ENCODE peak calls at places on chromosomes 12 and 14, in five cellular contexts. D is upper lobe of left lung; F is mucosa of descending colon; C is kidney; Y is CD8-positive, alpha-beta T cell. R is an unnamed sample.

GRCh38 chr12:45388545-45388944 is 172.7 kb downstream of the ANO6 start:
- DNase-seq in D (no peak), F (no peak), C (no peak), Y (no peak), R (peak; percentile 40)

GRCh38 chr14:66507722-66508546 is at the start of gene GPHN:
- DNase-seq in D (peak; percentile 98), F (peak; percentile 96), C (peak; percentile 98), Y (peak; percentile 74), R (peak; percentile 96)

GRCh38 chr12:83690465-83690864 is 1003.8 kb downstream of the TMTC2 start:
- DNase-seq in D (no peak), F (no peak), C (no peak), Y (no peak), R (no peak)

GRCh38 chr12:85681333-85681732 is 154.9 kb downstream of the RASSF9 start:
- DNase-seq in D (no peak), F (no peak), C (no peak), Y (no peak), R (no peak)

GRCh38 chr14:66507181-66507721 is 696 bp upstream of the GPHN start:
- DNase-seq in D (no peak), F (no peak), C (no peak), Y (no peak), R (no peak)

GRCh38 chr12:92827836-92828431 is 101.2 kb downstream of the EEA1 start:
- DNase-seq in D (no peak), F (no peak), C (no peak), Y (no peak), R (peak; percentile 43)

GRCh38 chr14:22847661-22848341 is 11.4 kb downstream of the MMP14 start:
- DNase-seq in D (no peak), F (no peak), C (no peak), Y (no peak), R (peak; percentile 53)

GRCh38 chr14:38339704-38340103 is 83.8 kb upstream of the CLEC14A start:
- DNase-seq in D (no peak), F (no peak), C (no peak), Y (no peak), R (no peak)

GRCh38 chr12:121813951-121814350 is 10.1 kb downstream of the SETD1B start:
- DNase-seq in D (no peak), F (no peak), C (no peak), Y (no peak), R (no peak)

GRCh38 chr12:94988471-94988870 is 15.0 kb downstream of the NDUFA12 start:
- DNase-seq in D (no peak), F (no peak), C (no peak), Y (no peak), R (no peak)

GRCh38 chr12:102462803-102463499 is 17.4 kb downstream of the IGF1 start:
- DNase-seq in D (no peak), F (no peak), C (no peak), Y (no peak), R (no peak)

GRCh38 chr12:112844814-112845565 is 53.4 kb downstream of the RPH3A start:
- DNase-seq in D (no peak), F (no peak), C (no peak), Y (no peak), R (no peak)

GRCh38 chr14:104803280-104803915 is 2.5 kb downstream of the ZBTB42 start:
- DNase-seq in D (no peak), F (no peak), C (no peak), Y (no peak), R (no peak)

GRCh38 chr14:94864421-94865195 is 94.7 kb upstream of the GSC start:
- DNase-seq in D (no peak), F (no peak), C (no peak), Y (no peak), R (no peak)

GRCh38 chr14:22900088-22900799 is 17.2 kb downstream of the REM2 start:
- DNase-seq in D (no peak), F (no peak), C (no peak), Y (no peak), R (peak; percentile 83)

GRCh38 chr12:6297170-6297569 is 13.3 kb upstream of the PLEKHG6 start:
- DNase-seq in D (no peak), F (peak; percentile 30), C (no peak), Y (no peak), R (no peak)

GRCh38 chr12:50845021-50845647 is 2.4 kb downstream of the TMPRSS12 start:
- DNase-seq in D (no peak), F (no peak), C (no peak), Y (no peak), R (no peak)

GRCh38 chr12:111033281-111034147 is 113.1 kb upstream of the MYL2 start:
- DNase-seq in D (no peak), F (no peak), C (no peak), Y (no peak), R (peak; percentile 17)

GRCh38 chr12:127393896-127394295 is 873.1 kb upstream of the TMEM132C start:
- DNase-seq in D (no peak), F (no peak), C (no peak), Y (no peak), R (no peak)

GRCh38 chr12:6360080-6360571 is 15.2 kb downstream of the SCNN1A start:
- DNase-seq in D (no peak), F (peak; percentile 68), C (peak; percentile 17), Y (no peak), R (no peak)

GRCh38 chr14:56170877-56171422 is 52.7 kb downstream of the PELI2 start:
- DNase-seq in D (no peak), F (no peak), C (no peak), Y (no peak), R (no peak)
- H3K4me1 ChIP-seq in D (peaks cover 20% of the 10 kb centered on the region), F (no peaks in the 10 kb centered on the region), C (peaks cover 8% of the 10 kb centered on the region), Y (peaks cover 22% of the 10 kb centered on the region), R (no peaks in the 10 kb centered on the region)

GRCh38 chr12:8038659-8039114 is 6.2 kb downstream of the FOXJ2 start:
- DNase-seq in D (peak; percentile 85), F (peak; percentile 62), C (peak; percentile 85), Y (no peak), R (peak; percentile 81)
- H3K4me1 ChIP-seq in D (peaks cover 56% of the 10 kb centered on the region), F (peaks cover 31% of the 10 kb centered on the region), C (peaks cover 31% of the 10 kb centered on the region), Y (peaks cover 59% of the 10 kb centered on the region), R (peaks cover 36% of the 10 kb centered on the region)

DNA sequence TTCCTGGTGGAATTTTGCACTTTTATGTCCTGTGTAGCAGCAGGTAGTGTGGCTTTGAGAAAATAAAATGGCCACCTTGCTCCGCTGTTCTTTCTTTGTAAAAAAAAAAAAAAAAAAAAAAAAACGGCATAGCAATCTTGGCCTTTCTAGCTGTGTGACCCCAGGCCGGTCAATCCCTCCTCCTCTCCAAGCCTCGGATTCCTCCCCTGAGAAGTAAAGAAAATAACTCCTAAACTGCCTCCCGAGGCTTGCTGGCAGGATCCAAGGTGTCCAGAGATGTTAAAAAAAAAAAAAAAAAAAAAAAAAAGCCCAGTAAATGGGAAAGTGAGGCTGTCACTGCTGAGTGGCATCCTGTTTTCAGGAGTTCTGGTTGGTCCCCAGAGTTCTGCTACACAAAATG is 23.9 kb upstream of the MAP1LC3B2 start:
- DNase-seq in D (no peak), F (no peak), C (no peak), Y (no peak), R (no peak)
- H3K4me1 ChIP-seq in D (peaks cover 45% of the 10 kb centered on the region), F (peaks cover 17% of the 10 kb centered on the region), C (peaks cover 8% of the 10 kb centered on the region), Y (peaks cover 12% of the 10 kb centered on the region), R (peaks cover 20% of the 10 kb centered on the region)

DNA sequence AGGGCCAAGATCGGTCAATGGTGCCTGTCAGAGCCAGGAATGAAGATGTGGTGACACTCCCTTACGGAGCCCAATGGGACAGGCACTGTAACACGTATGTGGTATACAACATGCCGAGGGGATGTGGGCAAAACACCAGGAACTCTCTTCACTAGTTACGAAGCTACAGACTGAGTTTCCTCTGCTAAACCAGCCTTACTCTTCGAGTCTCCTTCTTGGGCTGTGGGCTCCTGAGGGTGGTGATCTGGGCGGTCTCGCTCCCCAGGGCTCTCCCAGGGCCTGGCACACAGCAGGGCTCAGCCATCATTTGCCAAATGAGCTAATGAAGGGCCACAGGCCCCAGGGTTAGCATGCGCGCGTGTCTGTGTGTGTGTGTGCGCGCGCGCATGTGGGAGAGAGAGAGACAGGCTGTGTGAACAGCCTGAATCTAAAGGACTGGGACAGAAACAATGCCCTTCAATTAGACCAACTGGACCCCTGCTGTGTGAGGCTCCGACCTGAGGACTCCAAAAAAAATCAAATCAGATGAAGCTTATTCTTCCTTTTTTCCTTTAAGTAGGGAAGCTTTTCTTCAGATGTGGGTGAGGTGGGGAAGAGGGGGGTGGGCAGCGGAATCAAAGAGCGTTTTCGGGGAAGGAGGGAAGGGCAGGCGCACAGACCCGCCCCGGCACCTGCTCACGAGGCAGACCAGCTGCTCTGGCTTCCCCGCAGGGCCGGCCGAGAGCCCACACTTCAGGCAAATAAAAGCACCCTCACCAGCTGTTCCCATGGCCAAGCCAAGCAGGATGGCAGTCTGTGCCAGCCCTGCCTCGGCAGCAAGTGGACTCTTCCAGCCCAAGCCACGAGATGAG is 42.5 kb downstream of the CCDC88C start:
- DNase-seq in D (no peak), F (no peak), C (no peak), Y (no peak), R (no peak)
- H3K4me1 ChIP-seq in D (peaks cover 96% of the 10 kb centered on the region), F (peaks cover 59% of the 10 kb centered on the region), C (peaks cover 12% of the 10 kb centered on the region), Y (peaks cover 98% of the 10 kb centered on the region), R (peaks cover 46% of the 10 kb centered on the region)

R was measured in hepatocyte.